ENCODE peak calls at places on chromosome 1, in seven cellular contexts. One of them, this sample, is unnamed.

GRCh38 chr1:46199233-46199749 is 1.1 kb upstream of the POMGNT1 start:
- DNase-seq in CD4-positive, alpha-beta T cell: no peak
- DNase-seq in mesendoderm: no peak
- DNase-seq in Panc1: no peak
- DNase-seq in CD8-positive, alpha-beta memory T cell: no peak
- DNase-seq in lower lobe of right lung: no peak
- DNase-seq in mammary epithelial cell: no peak
- DNase-seq in this sample: no peak

GRCh38 chr1:45004281-45004920 is 6.7 kb downstream of the HECTD3 start:
- DNase-seq in lower lobe of right lung: no peak
- DNase-seq in CD8-positive, alpha-beta memory T cell: no peak
- DNase-seq in CD4-positive, alpha-beta T cell: no peak
- DNase-seq in mesendoderm: no peak
- DNase-seq in Panc1: no peak
- DNase-seq in mammary epithelial cell: no peak
- DNase-seq in this sample: no peak

GRCh38 chr1:99849744-99850457 is at the start of gene AGL:
- DNase-seq in CD8-positive, alpha-beta memory T cell: peak; percentile 88
- DNase-seq in lower lobe of right lung: peak; percentile 92
- DNase-seq in mesendoderm: peak; percentile 93
- DNase-seq in CD4-positive, alpha-beta T cell: peak; percentile 84
- DNase-seq in mammary epithelial cell: peak; percentile 84
- DNase-seq in Panc1: no peak
- DNase-seq in this sample: peak; percentile 93

GRCh38 chr1:232142403-232143314 is 487.3 kb downstream of the SIPA1L2 start:
- DNase-seq in mammary epithelial cell: peak; percentile 94
- DNase-seq in mesendoderm: no peak
- DNase-seq in CD8-positive, alpha-beta memory T cell: no peak
- DNase-seq in CD4-positive, alpha-beta T cell: no peak
- DNase-seq in Panc1: no peak
- DNase-seq in lower lobe of right lung: no peak
- DNase-seq in this sample: no peak

GRCh38 chr1:10908266-10908665 is 104.2 kb upstream of the TARDBP start:
- DNase-seq in mammary epithelial cell: no peak
- DNase-seq in Panc1: no peak
- DNase-seq in mesendoderm: no peak
- DNase-seq in CD8-positive, alpha-beta memory T cell: no peak
- DNase-seq in CD4-positive, alpha-beta T cell: no peak
- DNase-seq in lower lobe of right lung: no peak
- DNase-seq in this sample: no peak

GRCh38 chr1:157948547-157949152 is 44.8 kb upstream of the KIRREL1 start:
- DNase-seq in mesendoderm: peak; percentile 88
- DNase-seq in CD8-positive, alpha-beta memory T cell: no peak
- DNase-seq in lower lobe of right lung: no peak
- DNase-seq in CD4-positive, alpha-beta T cell: no peak
- DNase-seq in mammary epithelial cell: peak; percentile 35
- DNase-seq in Panc1: no peak
- DNase-seq in this sample: no peak

GRCh38 chr1:27879374-27880082 is 7.2 kb downstream of the THEMIS2 start:
- DNase-seq in CD8-positive, alpha-beta memory T cell: no peak
- DNase-seq in mesendoderm: no peak
- DNase-seq in lower lobe of right lung: no peak
- DNase-seq in mammary epithelial cell: no peak
- DNase-seq in Panc1: no peak
- DNase-seq in CD4-positive, alpha-beta T cell: no peak
- DNase-seq in this sample: no peak

GRCh38 chr1:228058981-228059535 is 23.4 kb upstream of the ARF1 start:
- DNase-seq in mammary epithelial cell: no peak
- DNase-seq in mesendoderm: no peak
- DNase-seq in CD8-positive, alpha-beta memory T cell: peak; percentile 77
- DNase-seq in Panc1: no peak
- DNase-seq in CD4-positive, alpha-beta T cell: peak; percentile 36
- DNase-seq in lower lobe of right lung: no peak
- DNase-seq in this sample: peak; percentile 62

GRCh38 chr1:245168090-245168489 is 13.3 kb downstream of the KIF26B start:
- DNase-seq in mesendoderm: no peak
- DNase-seq in CD8-positive, alpha-beta memory T cell: no peak
- DNase-seq in Panc1: no peak
- DNase-seq in CD4-positive, alpha-beta T cell: no peak
- DNase-seq in lower lobe of right lung: peak; percentile 72
- DNase-seq in mammary epithelial cell: no peak
- DNase-seq in this sample: no peak

GRCh38 chr1:925532-926421 is 2.1 kb downstream of the SAMD11 start:
- DNase-seq in mammary epithelial cell: no peak
- DNase-seq in CD8-positive, alpha-beta memory T cell: no peak
- DNase-seq in mesendoderm: no peak
- DNase-seq in CD4-positive, alpha-beta T cell: no peak
- DNase-seq in Panc1: no peak
- DNase-seq in lower lobe of right lung: no peak
- DNase-seq in this sample: no peak

GRCh38 chr1:174676856-174677255 is 229.1 kb downstream of the GPR52 start:
- DNase-seq in Panc1: no peak
- DNase-seq in mammary epithelial cell: no peak
- DNase-seq in CD8-positive, alpha-beta memory T cell: no peak
- DNase-seq in CD4-positive, alpha-beta T cell: no peak
- DNase-seq in lower lobe of right lung: no peak
- DNase-seq in mesendoderm: no peak
- DNase-seq in this sample: no peak

GRCh38 chr1:54796902-54797301 is 4.2 kb downstream of the TTC22 start:
- DNase-seq in lower lobe of right lung: no peak
- DNase-seq in CD4-positive, alpha-beta T cell: no peak
- DNase-seq in mammary epithelial cell: no peak
- DNase-seq in CD8-positive, alpha-beta memory T cell: no peak
- DNase-seq in Panc1: no peak
- DNase-seq in mesendoderm: no peak
- DNase-seq in this sample: no peak

GRCh38 chr1:218671573-218671972 is 326.4 kb downstream of the TGFB2 start:
- DNase-seq in Panc1: no peak
- DNase-seq in mesendoderm: no peak
- DNase-seq in CD4-positive, alpha-beta T cell: no peak
- DNase-seq in mammary epithelial cell: no peak
- DNase-seq in CD8-positive, alpha-beta memory T cell: no peak
- DNase-seq in lower lobe of right lung: no peak
- DNase-seq in this sample: no peak

GRCh38 chr1:226810681-226811080 is 59.7 kb upstream of the PSEN2 start:
- DNase-seq in Panc1: no peak
- DNase-seq in CD4-positive, alpha-beta T cell: no peak
- DNase-seq in mesendoderm: no peak
- DNase-seq in CD8-positive, alpha-beta memory T cell: no peak
- DNase-seq in lower lobe of right lung: no peak
- DNase-seq in mammary epithelial cell: no peak
- DNase-seq in this sample: no peak

GRCh38 chr1:226268421-226269124 is 40.4 kb downstream of the LIN9 start:
- DNase-seq in lower lobe of right lung: no peak
- DNase-seq in mesendoderm: no peak
- DNase-seq in CD4-positive, alpha-beta T cell: no peak
- DNase-seq in Panc1: peak; percentile 8
- DNase-seq in mammary epithelial cell: peak; percentile 55
- DNase-seq in CD8-positive, alpha-beta memory T cell: no peak
- DNase-seq in this sample: no peak

GRCh38 chr1:217747156-217747769 is 116.1 kb downstream of the SPATA17 start:
- DNase-seq in lower lobe of right lung: no peak
- DNase-seq in mesendoderm: peak; percentile 17
- DNase-seq in mammary epithelial cell: peak; percentile 14
- DNase-seq in CD8-positive, alpha-beta memory T cell: no peak
- DNase-seq in Panc1: peak; percentile 4
- DNase-seq in CD4-positive, alpha-beta T cell: no peak
- DNase-seq in this sample: no peak

GRCh38 chr1:215599418-215599817 is 32.3 kb downstream of the KCTD3 start:
- DNase-seq in CD4-positive, alpha-beta T cell: no peak
- DNase-seq in mesendoderm: peak; percentile 6
- DNase-seq in Panc1: no peak
- DNase-seq in mammary epithelial cell: no peak
- DNase-seq in CD8-positive, alpha-beta memory T cell: no peak
- DNase-seq in lower lobe of right lung: no peak
- DNase-seq in this sample: no peak

DNA sequence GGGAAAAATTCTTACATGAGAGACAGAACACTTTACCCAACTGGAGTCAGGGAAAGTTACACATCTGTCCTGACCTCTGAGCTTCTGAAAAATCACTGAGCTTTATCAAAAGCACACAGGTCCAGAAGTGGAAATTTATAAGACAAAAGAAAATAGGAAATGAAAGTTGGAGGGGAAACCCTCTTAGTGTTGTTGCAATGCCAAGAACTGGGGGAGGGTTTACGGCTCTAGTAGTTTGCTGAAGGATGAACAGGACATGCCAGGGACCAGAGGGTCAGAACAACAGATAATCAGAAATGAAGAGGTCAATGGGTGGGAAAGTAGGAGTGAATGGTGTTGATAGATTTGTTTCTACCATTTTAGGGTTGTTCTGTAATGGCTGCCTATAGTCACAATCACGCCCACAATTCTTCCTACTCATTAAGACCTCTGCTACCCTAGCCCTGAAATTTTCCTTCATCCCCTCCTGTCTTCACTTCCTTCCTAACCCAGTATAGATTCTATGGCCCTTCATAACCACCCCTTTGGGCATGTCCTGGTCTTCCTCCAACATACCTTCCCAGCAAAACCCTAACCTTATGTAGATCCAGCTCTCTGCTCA is 30.3 kb upstream of the FMOD start:
- DNase-seq in mesendoderm: no peak
- DNase-seq in mammary epithelial cell: no peak
- DNase-seq in Panc1: no peak
- DNase-seq in lower lobe of right lung: no peak
- DNase-seq in CD8-positive, alpha-beta memory T cell: no peak
- DNase-seq in CD4-positive, alpha-beta T cell: no peak
- DNase-seq in this sample: peak; percentile 55
- H3K27me3 ChIP-seq in mesendoderm: peaks cover 1% of the 10 kb centered on the region
- H3K27me3 ChIP-seq in mammary epithelial cell: no peaks in the 10 kb centered on the region
- H3K27me3 ChIP-seq in Panc1: peaks cover 16% of the 10 kb centered on the region
- H3K27me3 ChIP-seq in lower lobe of right lung: no peaks in the 10 kb centered on the region
- H3K27me3 ChIP-seq in CD8-positive, alpha-beta memory T cell: no peaks in the 10 kb centered on the region
- H3K27me3 ChIP-seq in CD4-positive, alpha-beta T cell: no peaks in the 10 kb centered on the region
- H3K27me3 ChIP-seq in this sample: no peaks in the 10 kb centered on the region

GRCh38 chr1:12168451-12169160 is 1.8 kb downstream of the TNFRSF1B start:
- DNase-seq in Panc1: no peak
- DNase-seq in CD8-positive, alpha-beta memory T cell: no peak
- DNase-seq in mesendoderm: no peak
- DNase-seq in lower lobe of right lung: no peak
- DNase-seq in CD4-positive, alpha-beta T cell: no peak
- DNase-seq in mammary epithelial cell: no peak
- DNase-seq in this sample: no peak
- H3K27me3 ChIP-seq in Panc1: no peaks in the 10 kb centered on the region
- H3K27me3 ChIP-seq in CD8-positive, alpha-beta memory T cell: no peaks in the 10 kb centered on the region
- H3K27me3 ChIP-seq in mesendoderm: peaks cover 2% of the 10 kb centered on the region
- H3K27me3 ChIP-seq in lower lobe of right lung: no peaks in the 10 kb centered on the region
- H3K27me3 ChIP-seq in CD4-positive, alpha-beta T cell: no peaks in the 10 kb centered on the region
- H3K27me3 ChIP-seq in mammary epithelial cell: peaks cover 12% of the 10 kb centered on the region
- H3K27me3 ChIP-seq in this sample: no peaks in the 10 kb centered on the region

GRCh38 chr1:18711561-18712253 is 81.1 kb downstream of the PAX7 start:
- DNase-seq in lower lobe of right lung: no peak
- DNase-seq in mammary epithelial cell: no peak
- DNase-seq in Panc1: no peak
- DNase-seq in CD8-positive, alpha-beta memory T cell: no peak
- DNase-seq in mesendoderm: no peak
- DNase-seq in CD4-positive, alpha-beta T cell: no peak
- DNase-seq in this sample: no peak
- H3K27me3 ChIP-seq in lower lobe of right lung: peaks cover 51% of the 10 kb centered on the region
- H3K27me3 ChIP-seq in mammary epithelial cell: peaks cover 11% of the 10 kb centered on the region
- H3K27me3 ChIP-seq in Panc1: no peaks in the 10 kb centered on the region
- H3K27me3 ChIP-seq in CD8-positive, alpha-beta memory T cell: peaks cover 3% of the 10 kb centered on the region
- H3K27me3 ChIP-seq in mesendoderm: peaks cover 3% of the 10 kb centered on the region
- H3K27me3 ChIP-seq in CD4-positive, alpha-beta T cell: peaks cover 30% of the 10 kb centered on the region
- H3K27me3 ChIP-seq in this sample: peaks cover 4% of the 10 kb centered on the region

GRCh38 chr1:3403011-3403345 is 51.5 kb upstream of the ARHGEF16 start:
- DNase-seq in Panc1: no peak
- DNase-seq in CD4-positive, alpha-beta T cell: no peak
- DNase-seq in lower lobe of right lung: no peak
- DNase-seq in CD8-positive, alpha-beta memory T cell: no peak
- DNase-seq in mammary epithelial cell: no peak
- DNase-seq in mesendoderm: no peak
- DNase-seq in this sample: no peak

GRCh38 chr1:3403388-3404179 is 50.9 kb upstream of the ARHGEF16 start:
- DNase-seq in CD8-positive, alpha-beta memory T cell: no peak
- DNase-seq in mesendoderm: peak; percentile 58
- DNase-seq in mammary epithelial cell: no peak
- DNase-seq in CD4-positive, alpha-beta T cell: no peak
- DNase-seq in Panc1: no peak
- DNase-seq in lower lobe of right lung: no peak
- DNase-seq in this sample: no peak

GRCh38 chr1:3405491-3405890 is 49.0 kb upstream of the ARHGEF16 start:
- DNase-seq in CD4-positive, alpha-beta T cell: no peak
- DNase-seq in CD8-positive, alpha-beta memory T cell: no peak
- DNase-seq in mesendoderm: no peak
- DNase-seq in lower lobe of right lung: no peak
- DNase-seq in mammary epithelial cell: no peak
- DNase-seq in Panc1: no peak
- DNase-seq in this sample: no peak

GRCh38 chr1:3404801-3405200 is 49.7 kb upstream of the ARHGEF16 start:
- DNase-seq in CD8-positive, alpha-beta memory T cell: no peak
- DNase-seq in CD4-positive, alpha-beta T cell: no peak
- DNase-seq in mammary epithelial cell: no peak
- DNase-seq in Panc1: no peak
- DNase-seq in lower lobe of right lung: no peak
- DNase-seq in mesendoderm: no peak
- DNase-seq in this sample: no peak

GRCh38 chr1:3404301-3404700 is 50.2 kb upstream of the ARHGEF16 start:
- DNase-seq in lower lobe of right lung: no peak
- DNase-seq in CD8-positive, alpha-beta memory T cell: no peak
- DNase-seq in CD4-positive, alpha-beta T cell: no peak
- DNase-seq in mammary epithelial cell: no peak
- DNase-seq in Panc1: no peak
- DNase-seq in mesendoderm: no peak
- DNase-seq in this sample: no peak
- H3K27me3 ChIP-seq in lower lobe of right lung: no peaks in the 10 kb centered on the region
- H3K27me3 ChIP-seq in CD8-positive, alpha-beta memory T cell: no peaks in the 10 kb centered on the region
- H3K27me3 ChIP-seq in CD4-positive, alpha-beta T cell: no peaks in the 10 kb centered on the region
- H3K27me3 ChIP-seq in mammary epithelial cell: no peaks in the 10 kb centered on the region
- H3K27me3 ChIP-seq in Panc1: no peaks in the 10 kb centered on the region
- H3K27me3 ChIP-seq in mesendoderm: no peaks in the 10 kb centered on the region
- H3K27me3 ChIP-seq in this sample: no peaks in the 10 kb centered on the region

DNA sequence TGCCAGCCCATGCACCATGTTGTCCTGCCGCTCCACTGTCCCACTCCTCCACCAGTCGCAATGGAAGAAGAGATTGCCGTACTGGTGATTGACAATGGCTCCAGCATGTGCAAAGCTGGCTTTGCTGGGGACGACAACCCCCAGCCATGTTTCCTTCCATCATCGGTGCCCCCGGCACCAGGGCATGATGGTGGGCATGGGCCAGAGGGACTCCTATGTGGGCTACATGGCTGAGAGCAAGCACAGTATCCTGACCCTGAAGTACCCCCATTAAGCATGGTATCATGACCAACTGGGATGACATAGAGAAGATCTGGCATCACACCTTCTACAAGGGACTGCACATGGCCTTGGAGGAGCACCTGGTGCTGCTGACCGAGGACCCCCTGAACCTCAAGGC is 1.9 kb upstream of the AMY2B start:
- DNase-seq in mesendoderm: no peak
- DNase-seq in lower lobe of right lung: no peak
- DNase-seq in CD4-positive, alpha-beta T cell: no peak
- DNase-seq in Panc1: no peak
- DNase-seq in CD8-positive, alpha-beta memory T cell: no peak
- DNase-seq in mammary epithelial cell: no peak
- DNase-seq in this sample: no peak
- H3K27me3 ChIP-seq in mesendoderm: no peaks in the 10 kb centered on the region
- H3K27me3 ChIP-seq in lower lobe of right lung: no peaks in the 10 kb centered on the region
- H3K27me3 ChIP-seq in CD4-positive, alpha-beta T cell: no peaks in the 10 kb centered on the region
- H3K27me3 ChIP-seq in Panc1: no peaks in the 10 kb centered on the region
- H3K27me3 ChIP-seq in CD8-positive, alpha-beta memory T cell: no peaks in the 10 kb centered on the region
- H3K27me3 ChIP-seq in mammary epithelial cell: no peaks in the 10 kb centered on the region
- H3K27me3 ChIP-seq in this sample: no peaks in the 10 kb centered on the region

GRCh38 chr1:166139735-166140134 is 27.1 kb downstream of the FAM78B start:
- DNase-seq in mesendoderm: peak; percentile 49
- DNase-seq in CD8-positive, alpha-beta memory T cell: no peak
- DNase-seq in mammary epithelial cell: no peak
- DNase-seq in CD4-positive, alpha-beta T cell: no peak
- DNase-seq in Panc1: no peak
- DNase-seq in lower lobe of right lung: no peak
- DNase-seq in this sample: no peak
- H3K27me3 ChIP-seq in mesendoderm: no peaks in the 10 kb centered on the region
- H3K27me3 ChIP-seq in CD8-positive, alpha-beta memory T cell: no peaks in the 10 kb centered on the region
- H3K27me3 ChIP-seq in mammary epithelial cell: no peaks in the 10 kb centered on the region
- H3K27me3 ChIP-seq in CD4-positive, alpha-beta T cell: no peaks in the 10 kb centered on the region
- H3K27me3 ChIP-seq in Panc1: peaks cover 1% of the 10 kb centered on the region
- H3K27me3 ChIP-seq in lower lobe of right lung: no peaks in the 10 kb centered on the region
- H3K27me3 ChIP-seq in this sample: no peaks in the 10 kb centered on the region